ENCODE peak calls at places on chromosomes 7 and 10, in ten cellular contexts. W is activated CD8-positive, alpha-beta T cell treated with anti-CD3 and anti-CD28 coated beads for 36 hours; K is Panc1; H is tibial artery; E is left ventricle myocardium inferior; U is lung; M is endothelial cell; Y is endodermal cell; A is kidney epithelial cell; B is GM10248. D is an unnamed sample.

GRCh38 chr7:102413071-102413470 is 16.9 kb downstream of the PRKRIP1 start:
- DNase-seq in W (no peak), K (no peak), H (no peak), E (no peak), U (no peak), M (no peak), Y (no peak), A (no peak), B (no peak), D (no peak)

GRCh38 chr7:22150221-22150620 is 204.5 kb upstream of the CDCA7L start:
- DNase-seq in W (no peak), K (no peak), H (no peak), E (no peak), U (no peak), M (no peak), Y (no peak), A (no peak), B (no peak), D (no peak)

GRCh38 chr10:131532291-131532690 is 220.8 kb upstream of the TCERG1L start:
- DNase-seq in W (no peak), K (no peak), H (no peak), E (no peak), U (no peak), M (no peak), Y (no peak), A (no peak), B (no peak), D (no peak)

GRCh38 chr7:20350518-20350951 is 19.8 kb downstream of the ITGB8 start:
- DNase-seq in W (no peak), K (no peak), H (peak), E (no peak), U (no peak), M (no peak), Y (no peak), A (no peak), B (no peak), D (no peak)

GRCh38 chr7:46389131-46389530 is 468.1 kb upstream of the IGFBP3 start:
- DNase-seq in W (no peak), K (no peak), H (no peak), E (no peak), U (no peak), M (no peak), Y (no peak), A (no peak), B (no peak), D (no peak)

GRCh38 chr7:155962191-155962967 is 150.1 kb upstream of the SHH start:
- DNase-seq in W (peak), K (no peak), H (no peak), E (no peak), U (no peak), M (no peak), Y (peak), A (peak), B (no peak), D (no peak)

GRCh38 chr7:86926732-86927131 is 132.7 kb downstream of the ELAPOR2 start:
- DNase-seq in W (peak), K (no peak), H (no peak), E (no peak), U (no peak), M (peak), Y (peak), A (no peak), B (peak), D (no peak)

GRCh38 chr7:138125119-138125518 is 48.9 kb downstream of the AKR1D1 start:
- DNase-seq in W (no peak), K (no peak), H (no peak), E (no peak), U (no peak), M (no peak), Y (no peak), A (no peak), B (no peak), D (no peak)

GRCh38 chr7:38220452-38220851 is 42.4 kb downstream of the STARD3NL start:
- DNase-seq in W (no peak), K (no peak), H (no peak), E (no peak), U (no peak), M (no peak), Y (no peak), A (no peak), B (no peak), D (no peak)

GRCh38 chr7:90891529-90891928 is 295.4 kb downstream of the CDK14 start:
- DNase-seq in W (no peak), K (no peak), H (no peak), E (no peak), U (no peak), M (no peak), Y (no peak), A (no peak), B (no peak), D (no peak)

GRCh38 chr7:131480384-131481315 is 75.8 kb downstream of the PODXL start:
- DNase-seq in W (no peak), K (no peak), H (no peak), E (no peak), U (no peak), M (no peak), Y (no peak), A (no peak), B (no peak), D (no peak)

GRCh38 chr10:15802375-15802949 is 57.8 kb downstream of the MINDY3 start:
- DNase-seq in W (peak), K (no peak), H (no peak), E (no peak), U (no peak), M (no peak), Y (peak), A (no peak), B (no peak), D (no peak)

GRCh38 chr10:91194497-91195179 is 25.8 kb upstream of the PCGF5 start:
- DNase-seq in W (peak), K (no peak), H (no peak), E (no peak), U (no peak), M (no peak), Y (no peak), A (peak), B (no peak), D (no peak)

GRCh38 chr10:3082290-3082689 is 14.9 kb downstream of the PFKP start:
- DNase-seq in W (no peak), K (no peak), H (peak), E (no peak), U (no peak), M (no peak), Y (no peak), A (no peak), B (no peak), D (no peak)

GRCh38 chr10:348456-348855 is 213.2 kb downstream of the ZMYND11 start:
- DNase-seq in W (no peak), K (no peak), H (no peak), E (no peak), U (no peak), M (no peak), Y (no peak), A (no peak), B (no peak), D (no peak)

GRCh38 chr10:93461124-93461806 is 20.9 kb downstream of the MYOF start:
- DNase-seq in W (no peak), K (no peak), H (no peak), E (no peak), U (no peak), M (no peak), Y (no peak), A (no peak), B (no peak), D (no peak)

GRCh38 chr7:8700076-8700624 is 266.7 kb downstream of the NXPH1 start:
- DNase-seq in W (no peak), K (no peak), H (no peak), E (no peak), U (no peak), M (no peak), Y (no peak), A (no peak), B (no peak), D (no peak)

GRCh38 chr10:104796817-104797216 is 155.7 kb downstream of the SORCS3 start:
- DNase-seq in W (no peak), K (no peak), H (no peak), E (no peak), U (no peak), M (no peak), Y (no peak), A (no peak), B (no peak), D (no peak)

GRCh38 chr7:43022008-43022407 is 89.8 kb downstream of the MRPL32 start:
- DNase-seq in W (no peak), K (no peak), H (no peak), E (no peak), U (no peak), M (no peak), Y (no peak), A (no peak), B (no peak), D (no peak)

GRCh38 chr10:100267237-100268104 is at the start of gene CWF19L1:
- DNase-seq in W (peak), K (peak), H (peak), E (peak), U (peak), M (peak), Y (peak), A (peak), B (peak), D (peak)

GRCh38 chr10:57822965-57823364 is 444.7 kb downstream of the IPMK start:
- DNase-seq in W (no peak), K (no peak), H (no peak), E (no peak), U (no peak), M (no peak), Y (no peak), A (no peak), B (no peak), D (no peak)

GRCh38 chr10:21078410-21079329 is 181.6 kb upstream of the NEBL start:
- DNase-seq in W (peak), K (peak), H (peak), E (peak), U (peak), M (peak), Y (peak), A (no peak), B (peak), D (peak)

GRCh38 chr7:12369072-12369471 is 34.6 kb downstream of the VWDE start:
- DNase-seq in W (no peak), K (no peak), H (no peak), E (no peak), U (no peak), M (no peak), Y (no peak), A (no peak), B (no peak), D (no peak)

GRCh38 chr7:98653601-98654310 is 36.7 kb downstream of the NPTX2 start:
- DNase-seq in W (no peak), K (no peak), H (no peak), E (no peak), U (no peak), M (no peak), Y (no peak), A (no peak), B (no peak), D (no peak)

GRCh38 chr10:22334414-22335203 is 10.7 kb upstream of the SPAG6 start:
- DNase-seq in W (no peak), K (no peak), H (peak), E (no peak), U (no peak), M (peak), Y (peak), A (no peak), B (no peak), D (no peak)

GRCh38 chr10:124259139-124259825 is 159.4 kb downstream of the OAT start:
- DNase-seq in W (peak), K (no peak), H (no peak), E (no peak), U (no peak), M (no peak), Y (peak), A (no peak), B (no peak), D (no peak)
- TF ChIP-seq CTCF in W (no peak), K (no peak), H (no peak), E (no peak), U (no peak), M (no peak), Y (peak), A (peak), B (no peak), D (no peak)

GRCh38 chr10:19416164-19416563 is 367.6 kb downstream of the MALRD1 start:
- DNase-seq in W (no peak), K (no peak), H (no peak), E (no peak), U (no peak), M (no peak), Y (peak), A (no peak), B (no peak), D (no peak)

GRCh38 chr10:19417740-19418139 is 369.1 kb downstream of the MALRD1 start:
- DNase-seq in W (no peak), K (no peak), H (no peak), E (no peak), U (no peak), M (no peak), Y (no peak), A (no peak), B (no peak), D (no peak)

GRCh38 chr10:19408924-19409323 is 360.3 kb downstream of the MALRD1 start:
- DNase-seq in W (no peak), K (no peak), H (no peak), E (no peak), U (no peak), M (no peak), Y (no peak), A (no peak), B (no peak), D (no peak)

GRCh38 chr10:19411119-19411518 is 362.5 kb downstream of the MALRD1 start:
- DNase-seq in W (no peak), K (no peak), H (no peak), E (no peak), U (no peak), M (no peak), Y (no peak), A (no peak), B (no peak), D (no peak)

GRCh38 chr10:19412531-19412930 is 363.9 kb downstream of the MALRD1 start:
- DNase-seq in W (no peak), K (no peak), H (no peak), E (no peak), U (no peak), M (peak), Y (peak), A (peak), B (no peak), D (no peak)
- TF ChIP-seq CTCF in W (no peak), K (peak), H (peak), E (peak), U (no peak), M (no peak), Y (peak), A (peak), B (peak), D (no peak)

GRCh38 chr7:29610031-29610490 is 46.4 kb downstream of the PRR15 start:
- DNase-seq in W (no peak), K (no peak), H (no peak), E (no peak), U (no peak), M (no peak), Y (no peak), A (no peak), B (no peak), D (no peak)
- TF ChIP-seq CTCF in W (no peak), K (peak), H (no peak), E (no peak), U (no peak), M (peak), Y (peak), A (no peak), B (no peak), D (no peak)

GRCh38 chr7:157336383-157337315 is at the start of gene DNAJB6:
- DNase-seq in W (peak), K (no peak), H (peak), E (peak), U (peak), M (peak), Y (peak), A (peak), B (peak), D (peak)
- TF ChIP-seq CTCF in W (no peak), K (no peak), H (no peak), E (no peak), U (no peak), M (no peak), Y (no peak), A (no peak), B (no peak), D (no peak)